ENCODE peak calls at places on chromosomes 2 and 18, in six cellular contexts. H, O, P, S, Z and K are unnamed samples.

GRCh38 chr2:129400825-129401224 is 578.6 kb upstream of the RAB6C start:
- DNase-seq in H (no peak), O (no peak), P (no peak), S (no peak), Z (no peak), K (no peak)

GRCh38 chr2:133270550-133270949 is 297.7 kb downstream of the NCKAP5 start:
- DNase-seq in H (no peak), O (no peak), P (no peak), S (no peak), Z (no peak), K (no peak)

GRCh38 chr2:239275871-239276812 is 124.7 kb downstream of the HDAC4 start:
- DNase-seq in H (no peak), O (peak; percentile 27), P (no peak), S (no peak), Z (no peak), K (no peak)

GRCh38 chr18:37408676-37409305 is 156.8 kb downstream of the CELF4 start:
- DNase-seq in H (no peak), O (no peak), P (no peak), S (no peak), Z (no peak), K (no peak)

GRCh38 chr2:58633576-58634365 is 392.6 kb upstream of the FANCL start:
- DNase-seq in H (no peak), O (no peak), P (no peak), S (no peak), Z (peak; percentile 94), K (peak; percentile 38)

GRCh38 chr18:12862467-12862866 is 21.6 kb downstream of the PTPN2 start:
- DNase-seq in H (no peak), O (peak; percentile 95), P (peak; percentile 82), S (no peak), Z (peak; percentile 90), K (no peak)

GRCh38 chr2:126886201-126886905 is 12.3 kb upstream of the TEX51 start:
- DNase-seq in H (peak; percentile 22), O (peak; percentile 90), P (peak; percentile 63), S (peak; percentile 64), Z (peak; percentile 7), K (peak; percentile 13)

GRCh38 chr2:68751397-68752339 is 17.1 kb downstream of the ARHGAP25 start:
- DNase-seq in H (peak; percentile 87), O (peak; percentile 90), P (peak; percentile 69), S (peak; percentile 79), Z (peak; percentile 97), K (peak; percentile 87)

GRCh38 chr2:7881456-7881855 is 800.4 kb upstream of the ID2 start:
- DNase-seq in H (no peak), O (no peak), P (no peak), S (no peak), Z (no peak), K (no peak)

GRCh38 chr2:66433945-66434678 is 813 bp upstream of the MEIS1 start:
- DNase-seq in H (peak; percentile 76), O (peak; percentile 63), P (no peak), S (no peak), Z (peak; percentile 91), K (peak; percentile 92)

GRCh38 chr2:150295544-150295943 is 191.9 kb downstream of the RND3 start:
- DNase-seq in H (no peak), O (no peak), P (no peak), S (no peak), Z (no peak), K (no peak)

GRCh38 chr2:132609101-132609890 is 60.7 kb downstream of the LYPD1 start:
- DNase-seq in H (no peak), O (no peak), P (no peak), S (no peak), Z (no peak), K (no peak)

GRCh38 chr2:27875089-27875881 is 14.9 kb downstream of the RBKS start:
- DNase-seq in H (no peak), O (no peak), P (no peak), S (no peak), Z (peak; percentile 43), K (no peak)

GRCh38 chr2:119723784-119724467 is 35.8 kb upstream of the PTPN4 start:
- DNase-seq in H (no peak), O (no peak), P (no peak), S (no peak), Z (no peak), K (peak; percentile 11)

GRCh38 chr2:168143813-168144212 is 103.6 kb downstream of the STK39 start:
- DNase-seq in H (no peak), O (no peak), P (no peak), S (no peak), Z (peak; percentile 10), K (no peak)

GRCh38 chr2:30670453-30670852 is 136.8 kb downstream of the CAPN13 start:
- DNase-seq in H (no peak), O (peak; percentile 32), P (no peak), S (no peak), Z (no peak), K (no peak)

GRCh38 chr18:23307567-23308295 is 145.4 kb upstream of the RIOK3 start:
- DNase-seq in H (peak; percentile 58), O (no peak), P (no peak), S (no peak), Z (peak; percentile 85), K (peak; percentile 89)

GRCh38 chr2:144530596-144530995 is 10.7 kb upstream of the ZEB2 start:
- DNase-seq in H (no peak), O (no peak), P (no peak), S (no peak), Z (no peak), K (no peak)

GRCh38 chr2:23160006-23160405 is 225.0 kb upstream of the KLHL29 start:
- DNase-seq in H (no peak), O (no peak), P (no peak), S (no peak), Z (no peak), K (no peak)

DNA sequence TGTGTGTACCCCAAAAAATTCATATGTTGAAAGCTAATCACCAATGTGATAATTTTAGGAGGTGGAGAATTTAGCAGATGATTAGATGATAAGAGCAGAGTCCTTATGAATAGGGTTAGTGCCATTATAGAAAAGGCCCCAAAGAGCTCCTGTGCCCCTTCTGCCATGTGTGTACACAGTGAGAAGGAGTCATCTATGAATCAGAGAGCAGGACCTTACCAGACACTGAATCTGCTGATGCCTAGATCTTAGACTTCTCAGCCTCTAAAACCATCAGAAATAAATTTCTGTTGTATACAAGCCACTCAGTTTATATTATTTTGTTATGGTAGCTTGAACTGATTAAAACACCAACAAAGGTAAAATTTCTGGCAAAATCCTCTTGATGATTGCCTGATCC is 560.0 kb upstream of the CDH2 start:
- DNase-seq in H (peak; percentile 14), O (no peak), P (no peak), S (no peak), Z (no peak), K (peak; percentile 23)
- H3K27ac ChIP-seq in H (no peak overlapping the region), O (no peak overlapping the region), P (no peak overlapping the region), S (no peak overlapping the region), Z (no peak overlapping the region), K (no peak overlapping the region)

GRCh38 chr18:40437517-40437916 is 1517.5 kb upstream of the PIK3C3 start:
- DNase-seq in H (no peak), O (no peak), P (no peak), S (no peak), Z (no peak), K (no peak)
- H4K91ac ChIP-seq in H (no peak overlapping the region), O (no peak overlapping the region), P (no peak overlapping the region), S (no peak overlapping the region), Z (no peak overlapping the region), K (no peak overlapping the region)

GRCh38 chr2:48754874-48755273 is 650 bp downstream of the LHCGR start:
- DNase-seq in H (no peak), O (peak; percentile 32), P (no peak), S (no peak), Z (no peak), K (no peak)

GRCh38 chr2:48755473-48755872 is at the start of gene LHCGR:
- DNase-seq in H (no peak), O (peak; percentile 74), P (no peak), S (no peak), Z (no peak), K (no peak)

GRCh38 chr2:48747319-48747718 is 8.2 kb downstream of the LHCGR start:
- DNase-seq in H (no peak), O (no peak), P (no peak), S (no peak), Z (no peak), K (no peak)

GRCh38 chr2:48753228-48753627 is 2.3 kb downstream of the LHCGR start:
- DNase-seq in H (no peak), O (no peak), P (no peak), S (no peak), Z (no peak), K (no peak)

GRCh38 chr2:48749820-48750739 is 5.4 kb downstream of the LHCGR start:
- DNase-seq in H (no peak), O (no peak), P (no peak), S (no peak), Z (peak; percentile 17), K (no peak)
- H3K4ac ChIP-seq in H (peak overlapping the region; percentile 53), O (no peak overlapping the region), P (no peak overlapping the region), S (no peak overlapping the region), Z (no peak overlapping the region), K (no peak overlapping the region)

GRCh38 chr2:215365184-215365658 is 53.4 kb downstream of the ATIC start:
- DNase-seq in H (peak; percentile 16), O (no peak), P (no peak), S (no peak), Z (peak; percentile 33), K (no peak)

GRCh38 chr2:215363039-215363438 is 51.2 kb downstream of the ATIC start:
- DNase-seq in H (peak; percentile 11), O (no peak), P (no peak), S (no peak), Z (peak; percentile 26), K (no peak)

GRCh38 chr2:215363461-215364156 is 51.8 kb downstream of the ATIC start:
- DNase-seq in H (peak; percentile 33), O (no peak), P (no peak), S (no peak), Z (no peak), K (no peak)

GRCh38 chr2:215362562-215362904 is 50.7 kb downstream of the ATIC start:
- DNase-seq in H (peak; percentile 15), O (no peak), P (no peak), S (no peak), Z (no peak), K (no peak)

GRCh38 chr2:215364157-215365155 is 52.6 kb downstream of the ATIC start:
- DNase-seq in H (peak; percentile 17), O (no peak), P (no peak), S (no peak), Z (peak; percentile 60), K (no peak)
- H3K27ac ChIP-seq in H (no peak overlapping the region), O (no peak overlapping the region), P (no peak overlapping the region), S (no peak overlapping the region), Z (no peak overlapping the region), K (peak overlapping the region; percentile 62)

DNA sequence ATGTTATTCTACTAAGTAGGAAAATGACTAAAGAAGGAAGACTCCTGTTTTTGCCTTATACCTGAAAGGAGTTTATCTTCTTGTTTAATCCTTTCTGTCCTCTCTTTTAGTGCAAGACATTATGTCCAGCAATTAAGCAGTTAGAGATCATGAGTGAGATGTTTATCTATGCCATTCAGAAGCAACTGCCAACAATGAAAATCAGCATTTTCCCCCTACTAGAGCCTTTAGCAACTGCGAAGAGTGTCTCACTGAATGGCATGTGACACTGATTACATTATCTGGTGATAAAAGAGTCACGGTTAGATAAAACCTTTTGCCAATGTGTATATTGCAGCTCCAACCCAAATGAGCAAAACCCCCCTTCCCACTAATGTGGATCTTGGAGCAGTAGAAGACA is 357.7 kb upstream of the SYT4 start:
- DNase-seq in H (no peak), O (no peak), P (no peak), S (no peak), Z (no peak), K (no peak)
- H4K91ac ChIP-seq in H (no peak overlapping the region), O (no peak overlapping the region), P (no peak overlapping the region), S (no peak overlapping the region), Z (no peak overlapping the region), K (no peak overlapping the region)

GRCh38 chr2:112055110-112055832 is at the start of gene TMEM87B:
- DNase-seq in H (peak; percentile 98), O (peak; percentile 98), P (peak; percentile 91), S (peak; percentile 97), Z (peak; percentile 94), K (peak; percentile 96)
- H3K4ac ChIP-seq in H (peak within 1 kb of the TSS; percentile 97), O (no peak within 1 kb of the TSS), P (peak within 1 kb of the TSS; percentile 47), S (no peak within 1 kb of the TSS), Z (peak within 1 kb of the TSS; percentile 95), K (peak within 1 kb of the TSS; percentile 99)